ENCODE peak calls at places on chromosomes 12 and 14, in five cellular contexts. Z is A549, B is caudate nucleus, R is colonic mucosa, W is GM23248. E is an unnamed sample.

GRCh38 chr12:24810378-24810777 is 138.5 kb downstream of the BCAT1 start:
- DNase-seq in B (no peak), R (no peak), W (no peak), Z (no peak), E (no peak)

GRCh38 chr12:94078138-94078723 is 70.1 kb upstream of the PLXNC1 start:
- DNase-seq in Z (no peak), R (no peak), W (no peak), B (no peak), E (no peak)

GRCh38 chr12:122422769-122423257 is 344 bp upstream of the CLIP1 start:
- DNase-seq in W (peak), B (no peak), Z (peak), R (peak), E (peak)

GRCh38 chr12:53004178-53004577 is 2.1 kb upstream of the EIF4B start:
- DNase-seq in R (no peak), W (peak), Z (peak), B (no peak), E (no peak)

GRCh38 chr12:124620606-124621295 is 53.3 kb upstream of the NCOR2 start:
- DNase-seq in W (peak), B (no peak), Z (no peak), R (no peak), E (no peak)

GRCh38 chr14:23174785-23175184 is 8.7 kb downstream of the SLC7A8 start:
- DNase-seq in R (no peak), W (no peak), B (no peak), Z (no peak), E (no peak)

GRCh38 chr14:89004195-89004594 is 179.7 kb downstream of the TTC8 start:
- DNase-seq in B (no peak), R (no peak), Z (no peak), W (peak), E (no peak)

GRCh38 chr14:95185452-95186392 is 28.4 kb upstream of the DICER1 start:
- DNase-seq in W (peak), B (no peak), R (peak), Z (no peak), E (peak)

GRCh38 chr12:108890208-108890607 is 10.3 kb downstream of the DAO start:
- DNase-seq in Z (no peak), R (no peak), W (peak), B (no peak), E (no peak)

GRCh38 chr14:99699071-99699760 is 15.1 kb downstream of the CYP46A1 start:
- DNase-seq in Z (no peak), B (no peak), W (no peak), R (no peak), E (no peak)

GRCh38 chr14:93941293-93941910 is 14.3 kb downstream of the FAM181A start:
- DNase-seq in W (no peak), Z (no peak), B (no peak), R (no peak), E (peak)

GRCh38 chr12:53502983-53503728 is 2.1 kb downstream of the TARBP2 start:
- DNase-seq in B (no peak), W (no peak), R (no peak), Z (no peak), E (no peak)

GRCh38 chr12:131042848-131043245 is 89.1 kb downstream of the ADGRD1 start:
- DNase-seq in R (no peak), B (no peak), W (no peak), Z (no peak), E (no peak)

GRCh38 chr12:70190252-70191010 is 52.8 kb upstream of the CNOT2 start:
- DNase-seq in R (no peak), Z (no peak), W (peak), B (no peak), E (no peak)

DNA sequence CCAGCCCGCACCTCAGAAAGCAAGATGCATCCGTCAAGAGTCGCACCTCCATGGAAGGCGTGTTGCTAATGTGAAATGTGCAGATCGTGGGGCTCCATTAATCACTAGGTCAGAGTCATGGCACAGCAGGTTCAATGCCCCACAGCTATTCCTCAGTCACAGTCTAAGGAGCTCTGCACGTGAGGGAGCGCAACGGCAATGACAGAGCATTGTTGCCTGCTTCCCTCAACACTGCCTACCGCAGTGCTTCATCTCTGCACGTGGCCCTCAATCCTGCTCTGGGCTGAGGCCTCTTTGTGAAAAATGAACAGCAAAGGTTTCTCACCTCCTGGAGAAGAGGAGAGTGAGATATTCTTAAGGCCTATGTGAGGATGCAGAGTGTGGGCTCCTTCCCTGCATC is 995.2 kb upstream of the TMEM132C start:
- DNase-seq in B (no peak), Z (no peak), W (no peak), R (no peak), E (no peak)
- H3K27ac ChIP-seq in B (no peak), Z (no peak), W (peak), R (no peak), E (no peak)

DNA sequence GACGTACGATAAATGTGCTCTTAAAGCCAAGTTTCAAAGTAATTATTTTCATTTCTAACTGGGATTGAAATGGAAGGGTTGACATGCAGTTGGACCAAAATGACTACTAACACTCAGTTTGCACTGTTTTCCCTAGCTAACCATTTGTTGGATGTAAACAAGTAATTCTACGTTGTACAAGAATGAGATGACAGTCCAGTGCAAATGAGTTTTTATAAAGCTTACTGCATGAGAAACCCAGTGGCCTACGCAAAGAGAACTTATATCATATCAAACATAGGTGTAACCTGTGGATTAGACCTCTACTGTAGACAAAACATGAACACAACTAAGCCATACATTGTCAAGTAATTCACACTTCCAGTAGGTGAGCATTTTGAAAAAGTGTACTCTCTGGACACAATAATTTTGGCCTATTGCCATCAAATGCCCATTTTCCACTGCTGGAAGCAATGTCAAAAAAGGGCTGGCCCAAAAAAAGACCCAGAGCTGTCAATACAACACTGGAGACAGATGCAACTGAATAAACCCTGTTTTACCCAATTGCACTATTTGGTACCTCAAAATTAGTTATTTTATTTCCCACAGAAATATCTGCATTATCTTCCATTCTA is 12.8 kb downstream of the SLC38A2 start:
- DNase-seq in R (no peak), W (no peak), B (no peak), Z (no peak), E (no peak)
- H3K27ac ChIP-seq in R (no peak), W (peak), B (no peak), Z (no peak), E (no peak)

DNA sequence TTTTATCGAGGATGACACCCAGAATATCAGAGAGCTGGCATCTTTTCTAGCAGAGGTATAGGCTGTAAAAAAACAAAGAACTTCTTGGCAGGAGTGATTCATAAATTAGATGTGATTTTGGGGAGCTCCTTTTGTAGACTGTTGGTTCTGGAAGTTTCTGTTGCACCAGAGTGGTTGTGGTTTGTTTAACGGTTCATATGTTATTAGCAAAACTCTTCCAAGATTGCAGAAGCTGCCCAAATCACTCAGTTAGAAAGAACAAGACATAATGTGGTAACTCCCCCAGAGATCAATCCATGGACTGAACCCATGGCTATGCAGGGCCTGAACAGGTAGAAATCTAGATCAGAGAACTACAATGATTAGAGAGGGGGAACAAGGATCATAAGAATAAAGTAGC is 6.7 kb upstream of the RNASE10 start:
- DNase-seq in R (no peak), B (no peak), W (no peak), Z (no peak), E (no peak)
- H3K27ac ChIP-seq in R (no peak), B (no peak), W (no peak), Z (no peak), E (no peak)

DNA sequence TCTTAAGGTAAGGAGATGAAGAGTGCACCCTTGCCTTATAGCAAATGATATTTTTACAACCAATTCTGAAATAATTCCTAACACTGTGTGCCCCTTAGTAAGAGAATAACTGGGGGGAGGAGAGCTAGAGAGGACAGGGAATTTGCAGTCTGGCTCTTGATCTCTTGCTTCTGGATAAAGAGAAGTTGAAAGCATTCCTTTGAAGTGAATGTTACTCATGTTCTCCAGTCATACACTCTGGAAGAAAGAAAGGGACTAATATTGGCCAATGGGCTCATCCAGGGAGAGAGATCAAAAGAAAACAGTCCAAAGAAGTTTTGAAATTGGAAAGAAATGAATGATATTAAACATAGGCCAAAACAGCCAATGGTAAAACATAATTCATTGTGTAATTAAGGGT is 25.3 kb downstream of the C12orf75 start:
- DNase-seq in W (peak), R (no peak), B (no peak), Z (peak), E (no peak)
- H3K27ac ChIP-seq in W (peak), R (no peak), B (no peak), Z (peak), E (no peak)

DNA sequence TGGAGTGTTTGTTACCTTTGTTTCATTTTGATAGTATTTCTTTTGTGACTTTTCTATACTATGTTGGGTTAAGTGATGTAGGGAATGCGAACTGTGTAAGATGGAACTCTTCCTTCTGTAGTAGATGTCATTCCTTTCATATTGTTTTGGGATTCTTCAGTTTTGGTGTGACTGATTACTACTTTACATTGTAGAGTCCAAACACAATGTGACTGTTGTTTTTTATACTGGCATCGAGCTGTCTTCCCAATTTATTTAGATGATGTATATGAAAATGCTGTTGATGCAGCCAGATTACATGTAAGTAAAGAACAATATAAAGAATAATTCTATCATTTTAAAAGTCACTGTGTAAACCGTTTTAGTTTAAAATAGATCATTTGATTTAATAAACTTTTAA is 34.7 kb downstream of the WASHC4 start:
- DNase-seq in R (no peak), Z (no peak), B (no peak), W (no peak), E (no peak)
- H3K27ac ChIP-seq in R (no peak), Z (no peak), B (no peak), W (no peak), E (no peak)

GRCh38 chr14:91029451-91030217 is 30.8 kb downstream of the RPS6KA5 start:
- DNase-seq in W (no peak), R (no peak), B (no peak), Z (peak), E (no peak)

GRCh38 chr14:91027556-91027955 is 32.9 kb downstream of the RPS6KA5 start:
- DNase-seq in W (no peak), R (no peak), Z (no peak), B (no peak), E (no peak)

GRCh38 chr14:91032250-91032649 is 28.2 kb downstream of the RPS6KA5 start:
- DNase-seq in R (no peak), Z (no peak), B (no peak), W (no peak), E (no peak)

GRCh38 chr14:91035855-91036254 is 24.6 kb downstream of the RPS6KA5 start:
- DNase-seq in W (no peak), B (no peak), R (no peak), Z (no peak), E (no peak)

GRCh38 chr14:91031668-91032067 is 28.8 kb downstream of the RPS6KA5 start:
- DNase-seq in Z (no peak), W (no peak), R (no peak), B (no peak), E (no peak)
- H3K27ac ChIP-seq in Z (no peak), W (no peak), R (no peak), B (no peak), E (no peak)

E was measured in body of pancreas.